ENCODE peak calls at places on chromosomes 7 and 10, in ten cellular contexts. F is A549, E is HCT116, R is ovary, X is transverse colon, C is heart left ventricle, P is tibial nerve, M is uterus, J is Peyer's patch, Q is adrenal gland. K is an unnamed sample.

GRCh38 chr10:29110172-29110571 is 178.7 kb upstream of the LYZL1 start:
- DNase-seq in F (no peak), E (no peak), R (no peak), X (no peak), C (no peak), P (no peak), M (no peak), J (no peak), Q (no peak), K (no peak)

GRCh38 chr7:87475359-87476178 is at the start of gene ABCB4:
- DNase-seq in F (no peak), E (no peak), R (peak; percentile 20), X (peak; percentile 10), C (peak; percentile 23), P (no peak), M (no peak), J (peak; percentile 59), Q (peak; percentile 42), K (no peak)

GRCh38 chr10:73653701-73654100 is 2.1 kb downstream of the SYNPO2L start:
- DNase-seq in F (peak; percentile 40), E (no peak), R (no peak), X (no peak), C (no peak), P (no peak), M (no peak), J (no peak), Q (peak; percentile 40), K (peak; percentile 51)

GRCh38 chr10:70088299-70088698 is 35.7 kb downstream of the MACROH2A2 start:
- DNase-seq in F (no peak), E (no peak), R (no peak), X (no peak), C (no peak), P (no peak), M (no peak), J (no peak), Q (no peak), K (no peak)

GRCh38 chr7:44735403-44736165 is 13.1 kb upstream of the ZMIZ2 start:
- DNase-seq in F (peak; percentile 65), E (peak; percentile 93), R (no peak), X (no peak), C (no peak), P (no peak), M (no peak), J (no peak), Q (no peak), K (no peak)

GRCh38 chr7:74573499-74573898 is 84.0 kb upstream of the GTF2I start:
- DNase-seq in F (no peak), E (no peak), R (no peak), X (no peak), C (no peak), P (no peak), M (no peak), J (no peak), Q (no peak), K (no peak)

GRCh38 chr7:98077762-98078161 is 28.9 kb upstream of the LMTK2 start:
- DNase-seq in F (no peak), E (no peak), R (no peak), X (no peak), C (no peak), P (no peak), M (no peak), J (no peak), Q (no peak), K (no peak)

GRCh38 chr7:37916673-37917660 is at the start of gene SFRP4:
- DNase-seq in F (peak; percentile 47), E (peak; percentile 34), R (peak; percentile 90), X (peak; percentile 35), C (peak; percentile 71), P (peak; percentile 64), M (peak; percentile 84), J (peak; percentile 50), Q (peak; percentile 77), K (peak; percentile 52)

GRCh38 chr7:116172353-116172752 is 38.0 kb upstream of the TES start:
- DNase-seq in F (no peak), E (no peak), R (no peak), X (no peak), C (no peak), P (no peak), M (no peak), J (no peak), Q (no peak), K (no peak)

GRCh38 chr10:35300063-35300699 is 36.1 kb upstream of the CCNY start:
- DNase-seq in F (peak; percentile 55), E (peak; percentile 54), R (no peak), X (peak; percentile 21), C (no peak), P (peak; percentile 37), M (no peak), J (peak; percentile 53), Q (no peak), K (peak; percentile 70)

GRCh38 chr7:151039850-151040548 is 8.3 kb upstream of the ASIC3 start:
- DNase-seq in F (no peak), E (no peak), R (no peak), X (no peak), C (no peak), P (no peak), M (no peak), J (no peak), Q (no peak), K (no peak)

GRCh38 chr10:63703740-63704345 is 182.6 kb downstream of the REEP3 start:
- DNase-seq in F (no peak), E (no peak), R (no peak), X (no peak), C (no peak), P (no peak), M (no peak), J (no peak), Q (no peak), K (no peak)

GRCh38 chr7:32533313-32534024 is 38.2 kb downstream of the AVL9 start:
- DNase-seq in F (no peak), E (no peak), R (no peak), X (no peak), C (no peak), P (no peak), M (no peak), J (no peak), Q (no peak), K (no peak)

GRCh38 chr7:100370303-100370702 is 3.0 kb upstream of the PILRA start:
- DNase-seq in F (no peak), E (no peak), R (no peak), X (no peak), C (no peak), P (no peak), M (no peak), J (no peak), Q (no peak), K (no peak)

GRCh38 chr7:100366411-100367250 is 6.7 kb upstream of the PILRA start:
- DNase-seq in F (no peak), E (no peak), R (no peak), X (peak; percentile 41), C (no peak), P (no peak), M (no peak), J (no peak), Q (no peak), K (no peak)

GRCh38 chr7:100367251-100367620 is 6.1 kb upstream of the PILRA start:
- DNase-seq in F (no peak), E (no peak), R (no peak), X (no peak), C (no peak), P (no peak), M (no peak), J (no peak), Q (no peak), K (no peak)

GRCh38 chr7:100369105-100369504 is 4.2 kb upstream of the PILRA start:
- DNase-seq in F (no peak), E (no peak), R (no peak), X (peak; percentile 75), C (peak; percentile 67), P (peak; percentile 41), M (no peak), J (no peak), Q (peak; percentile 57), K (no peak)

DNA sequence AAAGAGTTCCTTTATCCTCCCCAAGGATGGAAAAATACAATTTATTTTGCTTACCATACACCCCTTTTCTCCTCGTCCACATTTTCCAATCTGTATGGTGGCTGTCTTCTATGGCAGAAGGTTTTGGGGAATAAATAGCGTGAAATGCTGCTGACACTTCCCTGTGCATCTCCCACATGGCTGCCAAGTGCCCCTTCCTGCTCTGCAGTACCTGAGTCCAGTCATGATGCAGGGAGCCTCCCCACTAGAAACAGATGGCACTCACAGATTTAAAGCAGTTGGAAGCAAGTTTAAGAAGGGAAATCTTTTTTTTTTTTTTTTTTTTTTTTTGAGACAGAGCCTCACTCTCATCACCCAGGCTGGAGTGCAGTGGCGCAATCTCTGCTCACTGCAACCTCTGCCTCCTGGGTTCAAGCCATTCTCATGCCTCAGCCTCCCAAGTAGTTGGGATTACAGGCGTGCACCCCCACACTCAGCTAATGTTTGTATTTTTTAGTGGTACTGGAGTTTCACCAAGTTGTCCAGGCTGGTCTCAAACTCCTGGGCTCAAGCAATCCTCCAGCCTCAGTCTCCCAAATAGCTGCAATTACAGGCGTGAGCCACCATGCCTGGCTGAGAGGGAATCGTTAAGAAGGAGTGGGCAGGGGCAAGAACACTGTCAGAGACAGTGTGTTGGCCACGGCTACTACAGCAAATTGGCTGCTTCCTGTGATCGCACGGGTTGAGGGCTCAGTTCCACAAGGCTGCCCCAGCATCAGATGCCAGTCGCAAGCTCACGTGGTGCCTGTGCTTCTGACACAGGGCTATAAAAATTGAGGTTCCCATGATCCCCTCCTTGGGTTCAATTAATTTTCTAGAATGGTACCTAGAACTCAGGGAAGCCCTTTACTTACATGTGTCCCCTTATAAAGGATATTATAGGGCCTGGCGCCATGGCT is 5.3 kb upstream of the PILRA start:
- DNase-seq in F (no peak), E (no peak), R (no peak), X (peak; percentile 32), C (no peak), P (no peak), M (no peak), J (no peak), Q (no peak), K (no peak)
- TF ChIP-seq POLR2A in F (no peak), E (no peak), R (no peak), X (no peak), C (no peak), P (no peak), M (no peak), J (no peak), Q (no peak), K (no peak)

GRCh38 chr7:129875745-129876411 is 76.9 kb downstream of the UBE2H start:
- DNase-seq in F (peak; percentile 15), E (no peak), R (no peak), X (no peak), C (no peak), P (no peak), M (no peak), J (no peak), Q (no peak), K (no peak)
- TF ChIP-seq POLR2A in F (no peak), E (no peak), R (no peak), X (no peak), C (no peak), P (no peak), M (no peak), J (no peak), Q (no peak), K (no peak)

GRCh38 chr10:133315847-133316246 is 7.1 kb downstream of the ZNF511 start:
- DNase-seq in F (no peak), E (no peak), R (no peak), X (no peak), C (no peak), P (no peak), M (no peak), J (no peak), Q (no peak), K (no peak)
- TF ChIP-seq POLR2A in F (no peak), E (no peak), R (no peak), X (no peak), C (no peak), P (no peak), M (no peak), J (no peak), Q (no peak), K (no peak)

GRCh38 chr7:100801833-100802568 is 25.3 kb downstream of the EPHB4 start:
- DNase-seq in F (peak; percentile 94), E (no peak), R (peak; percentile 85), X (peak; percentile 80), C (no peak), P (no peak), M (peak; percentile 86), J (peak; percentile 83), Q (peak; percentile 97), K (peak; percentile 96)
- TF ChIP-seq POLR2A in F (peak; percentile 30), E (no peak), R (no peak), X (no peak), C (no peak), P (no peak), M (peak; percentile 40), J (peak; percentile 38), Q (peak; percentile 32), K (peak; percentile 31)